ENCODE peak calls at places on chromosomes 5 and 9, in nine cellular contexts. F is kidney epithelial cell; T is stimulated activated CD8-positive, alpha-beta memory T cell treated with anti-CD3 and anti-CD28 coated beads, Interleukin-7, amount 100 ng/mL, for 24 hours; Y is NCI-H2081; B is activated CD4-positive, alpha-beta T cell treated with anti-CD3 and anti-CD28 coated beads for 48 hours; D is neural crest cell; S is GM20000; Q is Calu3; L is mesenteric fat pad. J is an unnamed sample.

GRCh38 chr9:72983512-72984021 is 30.7 kb upstream of the ALDH1A1 start:
- DNase-seq in F (no peak), T (no peak), Y (no peak), B (no peak), D (no peak), S (no peak), Q (no peak), L (no peak), J (no peak)

GRCh38 chr5:101326766-101327165 is 423.7 kb upstream of the ST8SIA4 start:
- DNase-seq in F (no peak), T (no peak), Y (no peak), B (no peak), D (no peak), S (no peak), Q (no peak), L (no peak), J (no peak)

GRCh38 chr5:31193591-31194457 is at the start of gene CDH6:
- DNase-seq in F (peak; percentile 60), T (no peak), Y (peak; percentile 79), B (peak; percentile 2), D (peak; percentile 76), S (no peak), Q (peak; percentile 34), L (no peak), J (peak; percentile 87)

GRCh38 chr5:81359108-81359507 is 34.8 kb downstream of the ACOT12 start:
- DNase-seq in F (no peak), T (no peak), Y (no peak), B (no peak), D (no peak), S (no peak), Q (no peak), L (no peak), J (no peak)

GRCh38 chr5:78671609-78672008 is 23.0 kb upstream of the LHFPL2 start:
- DNase-seq in F (no peak), T (no peak), Y (no peak), B (no peak), D (no peak), S (no peak), Q (no peak), L (no peak), J (no peak)

GRCh38 chr9:13146838-13147237 is 132.7 kb downstream of the MPDZ start:
- DNase-seq in F (no peak), T (no peak), Y (no peak), B (no peak), D (no peak), S (no peak), Q (no peak), L (no peak), J (no peak)

GRCh38 chr5:1468247-1468612 is 23.0 kb upstream of the SLC6A3 start:
- DNase-seq in F (no peak), T (no peak), Y (no peak), B (peak; percentile 46), D (peak; percentile 58), S (no peak), Q (no peak), L (no peak), J (peak; percentile 15)

GRCh38 chr9:92463989-92464388 is 18.3 kb downstream of the ASPN start:
- DNase-seq in F (peak; percentile 47), T (no peak), Y (no peak), B (no peak), D (no peak), S (no peak), Q (no peak), L (no peak), J (no peak)

GRCh38 chr9:117387422-117387821 is 27.4 kb downstream of the ASTN2 start:
- DNase-seq in F (no peak), T (no peak), Y (no peak), B (no peak), D (no peak), S (no peak), Q (no peak), L (no peak), J (no peak)

GRCh38 chr9:88310310-88310980 is 77.8 kb upstream of the SPIN1 start:
- DNase-seq in F (no peak), T (no peak), Y (no peak), B (no peak), D (no peak), S (no peak), Q (no peak), L (no peak), J (no peak)

GRCh38 chr9:4985376-4986266 is 549 bp downstream of the JAK2 start:
- DNase-seq in F (no peak), T (no peak), Y (peak; percentile 22), B (peak; percentile 57), D (peak; percentile 15), S (peak; percentile 20), Q (peak; percentile 5), L (no peak), J (peak; percentile 33)

GRCh38 chr9:92158097-92158601 is 42.9 kb upstream of the SPTLC1 start:
- DNase-seq in F (no peak), T (no peak), Y (no peak), B (no peak), D (no peak), S (no peak), Q (no peak), L (peak; percentile 69), J (no peak)

GRCh38 chr9:122318284-122318683 is 52.5 kb upstream of the PTGS1 start:
- DNase-seq in F (no peak), T (no peak), Y (no peak), B (no peak), D (no peak), S (no peak), Q (no peak), L (no peak), J (no peak)

GRCh38 chr9:96148634-96149138 is 153.3 kb downstream of the HSD17B3 start:
- DNase-seq in F (no peak), T (no peak), Y (no peak), B (no peak), D (no peak), S (no peak), Q (no peak), L (no peak), J (no peak)

GRCh38 chr9:31321686-31322085 is 1062.8 kb upstream of the ACO1 start:
- DNase-seq in F (no peak), T (no peak), Y (no peak), B (no peak), D (no peak), S (no peak), Q (no peak), L (no peak), J (no peak)

GRCh38 chr9:86626802-86627201 is 272.6 kb upstream of the TUT7 start:
- DNase-seq in F (no peak), T (no peak), Y (no peak), B (no peak), D (no peak), S (no peak), Q (no peak), L (no peak), J (no peak)

GRCh38 chr9:69605406-69605805 is 66.8 kb downstream of the APBA1 start:
- DNase-seq in F (no peak), T (no peak), Y (peak; percentile 17), B (no peak), D (no peak), S (no peak), Q (no peak), L (no peak), J (no peak)

GRCh38 chr5:14234204-14234603 is 91.1 kb downstream of the TRIO start:
- DNase-seq in F (no peak), T (no peak), Y (no peak), B (no peak), D (no peak), S (no peak), Q (peak; percentile 52), L (no peak), J (no peak)

GRCh38 chr9:37104183-37104889 is 16.0 kb upstream of the ZCCHC7 start:
- DNase-seq in F (peak; percentile 61), T (no peak), Y (no peak), B (peak; percentile 52), D (no peak), S (no peak), Q (no peak), L (no peak), J (no peak)

GRCh38 chr5:160466121-160466520 is 44.5 kb downstream of the PTTG1 start:
- DNase-seq in F (no peak), T (no peak), Y (no peak), B (no peak), D (no peak), S (no peak), Q (no peak), L (no peak), J (no peak)

GRCh38 chr9:100602302-100602930 is 24.5 kb downstream of the CAVIN4 start:
- DNase-seq in F (peak; percentile 51), T (no peak), Y (peak; percentile 58), B (no peak), D (peak; percentile 45), S (peak; percentile 25), Q (peak; percentile 40), L (no peak), J (peak; percentile 76)

GRCh38 chr5:94901071-94901979 is 282.9 kb downstream of the SLF1 start:
- DNase-seq in F (peak; percentile 74), T (no peak), Y (no peak), B (no peak), D (no peak), S (peak; percentile 20), Q (no peak), L (no peak), J (no peak)

GRCh38 chr9:86529496-86530275 is 175.5 kb upstream of the TUT7 start:
- DNase-seq in F (no peak), T (no peak), Y (no peak), B (no peak), D (no peak), S (no peak), Q (no peak), L (no peak), J (no peak)

GRCh38 chr9:137411670-137412380 is 11.1 kb downstream of the EXD3 start:
- DNase-seq in F (peak; percentile 77), T (peak; percentile 21), Y (no peak), B (peak; percentile 58), D (no peak), S (peak; percentile 86), Q (peak; percentile 86), L (no peak), J (no peak)

J was measured in NT2/D1.